ENCODE peak calls at places on chromosomes 5 and 9, in four cellular contexts. G is transverse colon; A is K562; Q is CD8-positive, alpha-beta memory T cell. C is an unnamed sample.

GRCh38 chr5:171316258-171317121 is 7.4 kb downstream of the TLX3 start:
- DNase-seq in G (no peak), A (no peak), Q (no peak), C (no peak)

GRCh38 chr5:156096259-156096658 is 230.7 kb upstream of the SGCD start:
- DNase-seq in G (no peak), A (no peak), Q (no peak), C (no peak)

GRCh38 chr9:79799691-79800345 is 228.1 kb downstream of the TLE4 start:
- DNase-seq in G (no peak), A (no peak), Q (no peak), C (peak; percentile 26)

GRCh38 chr9:37433754-37434435 is 11.4 kb downstream of the GRHPR start:
- DNase-seq in G (no peak), A (no peak), Q (no peak), C (no peak)

GRCh38 chr5:55450050-55450765 is 84.6 kb downstream of the PLPP1 start:
- DNase-seq in G (no peak), A (no peak), Q (no peak), C (no peak)

GRCh38 chr9:125142560-125143376 is 560 bp downstream of the SCAI start:
- DNase-seq in G (peak; percentile 11), A (no peak), Q (peak; percentile 12), C (no peak)

GRCh38 chr5:148831590-148832565 is 5.5 kb downstream of the ADRB2 start:
- DNase-seq in G (no peak), A (no peak), Q (no peak), C (no peak)

GRCh38 chr5:177487144-177487543 is 10.3 kb downstream of the PDLIM7 start:
- DNase-seq in G (no peak), A (no peak), Q (no peak), C (no peak)

GRCh38 chr5:133944263-133945230 is 23.9 kb downstream of the C5orf15 start:
- DNase-seq in G (peak; percentile 41), A (peak; percentile 83), Q (peak; percentile 17), C (peak; percentile 51)

GRCh38 chr5:41835625-41836024 is 34.6 kb downstream of the OXCT1 start:
- DNase-seq in G (no peak), A (no peak), Q (no peak), C (peak; percentile 83)

GRCh38 chr9:72858089-72858912 is 94.6 kb downstream of the ALDH1A1 start:
- DNase-seq in G (peak; percentile 49), A (peak; percentile 80), Q (no peak), C (no peak)

GRCh38 chr5:41182666-41183065 is 30.7 kb downstream of the C6 start:
- DNase-seq in G (no peak), A (no peak), Q (no peak), C (no peak)

GRCh38 chr5:87400305-87400899 is 12.3 kb downstream of the CCNH start:
- DNase-seq in G (no peak), A (peak; percentile 17), Q (peak; percentile 45), C (no peak)

GRCh38 chr5:123174916-123175481 is 86.0 kb downstream of the PRDM6 start:
- DNase-seq in G (no peak), A (no peak), Q (no peak), C (no peak)

GRCh38 chr5:56451742-56452141 is 218.6 kb upstream of the ANKRD55 start:
- DNase-seq in G (no peak), A (no peak), Q (no peak), C (no peak)

GRCh38 chr5:31235381-31235780 is 41.9 kb downstream of the CDH6 start:
- DNase-seq in G (no peak), A (no peak), Q (no peak), C (no peak)

GRCh38 chr9:18260527-18260926 is 213.4 kb upstream of the ADAMTSL1 start:
- DNase-seq in G (no peak), A (no peak), Q (no peak), C (no peak)

GRCh38 chr5:181058321-181058720 is 18.3 kb downstream of the BTNL9 start:
- DNase-seq in G (no peak), A (no peak), Q (no peak), C (no peak)

GRCh38 chr9:37943329-37944265 is 39.7 kb upstream of the SLC25A51 start:
- DNase-seq in G (no peak), A (no peak), Q (no peak), C (no peak)

GRCh38 chr9:136806631-136807201 is 1.0 kb upstream of the RABL6 start:
- DNase-seq in G (peak; percentile 4), A (no peak), Q (no peak), C (no peak)

GRCh38 chr5:144017119-144017518 is 153.3 kb downstream of the YIPF5 start:
- DNase-seq in G (no peak), A (no peak), Q (no peak), C (no peak)

GRCh38 chr5:168908207-168908606 is 329.0 kb upstream of the PANK3 start:
- DNase-seq in G (no peak), A (no peak), Q (no peak), C (no peak)

GRCh38 chr5:87268126-87268969 is 665 bp downstream of the RASA1 start:
- DNase-seq in G (peak; percentile 77), A (peak; percentile 53), Q (peak; percentile 81), C (peak; percentile 55)

GRCh38 chr9:68637020-68637419 is 68.0 kb upstream of the PIP5K1B start:
- DNase-seq in G (peak; percentile 35), A (no peak), Q (no peak), C (no peak)

GRCh38 chr5:7714697-7715096 is 136.2 kb downstream of the CFAP90 start:
- DNase-seq in G (no peak), A (peak; percentile 4), Q (no peak), C (no peak)

GRCh38 chr5:158614951-158615350 is 484.8 kb downstream of the EBF1 start:
- DNase-seq in G (no peak), A (no peak), Q (no peak), C (no peak)

GRCh38 chr5:159732220-159732619 is 184.1 kb upstream of the ADRA1B start:
- DNase-seq in G (no peak), A (no peak), Q (no peak), C (no peak)

GRCh38 chr5:172078726-172079345 is 72.4 kb upstream of the FBXW11 start:
- DNase-seq in G (no peak), A (no peak), Q (no peak), C (peak; percentile 62)

GRCh38 chr5:150078802-150079654 is 7.3 kb downstream of the CSF1R start:
- DNase-seq in G (no peak), A (no peak), Q (no peak), C (no peak)

GRCh38 chr9:97601228-97601898 is 31.8 kb downstream of the TSTD2 start:
- DNase-seq in G (no peak), A (no peak), Q (no peak), C (no peak)

GRCh38 chr5:22560115-22560514 is 293.0 kb downstream of the CDH12 start:
- DNase-seq in G (no peak), A (no peak), Q (no peak), C (no peak)

DNA sequence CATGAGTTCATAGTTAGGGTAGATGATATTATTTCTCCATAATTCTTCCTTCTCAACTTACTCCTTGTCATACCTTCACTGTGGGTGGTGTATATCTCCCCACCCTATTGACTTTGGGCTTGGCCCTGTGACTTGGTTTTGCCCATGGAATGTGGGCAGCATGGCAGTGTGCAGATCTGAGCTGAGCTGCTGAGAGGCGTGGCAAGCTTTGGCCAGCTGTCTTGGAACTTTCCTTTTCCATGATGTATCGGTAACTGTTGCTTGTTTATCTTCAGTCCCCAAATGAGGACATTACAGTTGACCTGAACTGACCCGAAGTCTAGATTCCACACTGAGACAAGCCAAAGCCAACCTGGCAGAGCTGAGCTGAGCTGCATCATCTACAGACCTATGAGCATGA is 70.4 kb downstream of the RALGPS1 start:
- DNase-seq in G (peak; percentile 23), A (peak; percentile 9), Q (no peak), C (no peak)
- H3K4me3 ChIP-seq in G (no peak overlapping the region), A (no peak overlapping the region), Q (no peak overlapping the region), C (no peak overlapping the region)

GRCh38 chr5:139473565-139473964 is 2.8 kb downstream of the SMIM33 start:
- DNase-seq in G (no peak), A (no peak), Q (no peak), C (no peak)
- H3K4me1 ChIP-seq in G (peaks cover 51% of the 10 kb centered on the region), A (peaks cover 67% of the 10 kb centered on the region), Q (peaks cover 89% of the 10 kb centered on the region), C (no peaks in the 10 kb centered on the region)

GRCh38 chr5:138876811-138877210 is 1.7 kb upstream of the LRRTM2 start:
- DNase-seq in G (no peak), A (no peak), Q (no peak), C (no peak)

GRCh38 chr5:138874771-138875628 is at the start of gene LRRTM2:
- DNase-seq in G (no peak), A (peak; percentile 5), Q (no peak), C (no peak)

GRCh38 chr5:138873096-138873885 is 1.8 kb downstream of the LRRTM2 start:
- DNase-seq in G (no peak), A (no peak), Q (no peak), C (no peak)

GRCh38 chr5:138873886-138874200 is 1.3 kb downstream of the LRRTM2 start:
- DNase-seq in G (no peak), A (no peak), Q (no peak), C (no peak)

GRCh38 chr5:138874241-138874640 is 894 bp downstream of the LRRTM2 start:
- DNase-seq in G (no peak), A (no peak), Q (no peak), C (no peak)
- H3K4me3 ChIP-seq in G (no peak overlapping the region), A (no peak overlapping the region), Q (no peak overlapping the region), C (no peak overlapping the region)

DNA sequence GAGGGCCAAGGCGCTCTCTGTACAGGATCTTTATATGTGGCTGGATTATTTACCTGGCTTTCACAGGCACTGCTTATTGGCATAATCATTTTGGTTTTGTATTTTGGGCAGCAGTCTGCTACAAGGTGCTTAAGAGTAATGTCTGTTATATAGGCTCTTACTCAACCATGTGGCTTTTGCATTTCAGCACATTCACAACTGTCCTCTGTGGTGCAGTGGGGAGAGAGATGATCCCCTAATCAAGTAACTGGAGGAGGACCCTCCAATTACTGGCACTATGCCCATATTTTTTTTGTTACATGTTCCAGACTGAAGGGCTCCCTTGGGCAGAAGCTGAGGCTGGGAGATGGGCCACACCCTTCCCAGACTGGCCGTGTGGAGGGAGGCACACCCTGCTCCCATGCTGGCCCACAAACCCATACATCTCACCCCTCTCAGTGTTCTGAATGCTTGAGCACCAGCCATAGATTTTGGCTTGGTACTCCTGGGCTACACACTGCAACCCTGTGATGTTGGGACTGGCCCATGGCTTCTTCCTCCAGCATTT is 173.5 kb downstream of the FAM174A start:
- DNase-seq in G (no peak), A (no peak), Q (no peak), C (no peak)
- H3K4me1 ChIP-seq in G (no peaks in the 10 kb centered on the region), A (no peaks in the 10 kb centered on the region), Q (no peaks in the 10 kb centered on the region), C (no peaks in the 10 kb centered on the region)